ENCODE peak calls at places on chromosome 16, in six cellular contexts. Z, K, Q, S, G and O are unnamed samples.

GRCh38 chr16:66959645-66960177 is 1.4 kb upstream of the CES3 start:
- DNase-seq in Z (peak; percentile 75), K (no peak), Q (no peak), S (no peak), G (no peak), O (no peak)

GRCh38 chr16:35391328-35391727 is 1931.9 kb downstream of the TP53TG3F start:
- DNase-seq in Z (peak; percentile 9), K (peak; percentile 30), Q (peak; percentile 15), S (peak; percentile 7), G (no peak), O (no peak)

GRCh38 chr16:6949240-6949639 is 383.4 kb upstream of the RBFOX1 start:
- DNase-seq in Z (no peak), K (no peak), Q (no peak), S (no peak), G (no peak), O (no peak)

GRCh38 chr16:87006789-87007745 is 310.1 kb downstream of the C16orf95 start:
- DNase-seq in Z (no peak), K (no peak), Q (no peak), S (peak; percentile 98), G (no peak), O (no peak)

GRCh38 chr16:71893888-71894228 is 1.5 kb upstream of the IST1 start:
- DNase-seq in Z (no peak), K (no peak), Q (no peak), S (no peak), G (no peak), O (no peak)

GRCh38 chr16:67438098-67438791 is 7.3 kb downstream of the HSD11B2 start:
- DNase-seq in Z (no peak), K (no peak), Q (no peak), S (no peak), G (no peak), O (no peak)

GRCh38 chr16:11903906-11904305 is 11.8 kb downstream of the GSPT1 start:
- DNase-seq in Z (no peak), K (no peak), Q (no peak), S (no peak), G (no peak), O (no peak)

GRCh38 chr16:57720142-57720575 is 15.4 kb upstream of the KATNB1 start:
- DNase-seq in Z (peak; percentile 5), K (peak; percentile 79), Q (peak; percentile 57), S (peak; percentile 43), G (no peak), O (peak; percentile 24)

GRCh38 chr16:35492225-35492624 is 2032.8 kb downstream of the TP53TG3F start:
- DNase-seq in Z (peak; percentile 57), K (no peak), Q (no peak), S (no peak), G (no peak), O (no peak)

GRCh38 chr16:28186752-28187151 is 25.0 kb downstream of the XPO6 start:
- DNase-seq in Z (no peak), K (peak; percentile 37), Q (no peak), S (peak; percentile 55), G (no peak), O (no peak)

GRCh38 chr16:843771-844170 is 43.2 kb upstream of the GNG13 start:
- DNase-seq in Z (no peak), K (no peak), Q (no peak), S (no peak), G (no peak), O (no peak)

GRCh38 chr16:56263711-56264608 is 72.7 kb downstream of the GNAO1 start:
- DNase-seq in Z (peak; percentile 23), K (no peak), Q (no peak), S (no peak), G (no peak), O (no peak)

GRCh38 chr16:28210979-28211505 is 723 bp downstream of the XPO6 start:
- DNase-seq in Z (peak; percentile 26), K (peak; percentile 72), Q (peak; percentile 59), S (peak; percentile 79), G (peak; percentile 62), O (peak; percentile 39)

GRCh38 chr16:64094170-64094960 is 1027.5 kb downstream of the CDH11 start:
- DNase-seq in Z (no peak), K (no peak), Q (no peak), S (peak; percentile 22), G (no peak), O (no peak)

GRCh38 chr16:4091638-4092037 is 24.6 kb downstream of the ADCY9 start:
- DNase-seq in Z (no peak), K (no peak), Q (no peak), S (no peak), G (no peak), O (no peak)

GRCh38 chr16:73068546-73069401 is 20.8 kb upstream of the ZFHX3 start:
- DNase-seq in Z (no peak), K (no peak), Q (peak; percentile 71), S (peak; percentile 95), G (no peak), O (no peak)

GRCh38 chr16:51152691-51153261 is 1.7 kb upstream of the SALL1 start:
- DNase-seq in Z (no peak), K (no peak), Q (no peak), S (no peak), G (no peak), O (no peak)

GRCh38 chr16:17510532-17510931 is 39.8 kb upstream of the XYLT1 start:
- DNase-seq in Z (no peak), K (no peak), Q (no peak), S (no peak), G (no peak), O (no peak)

GRCh38 chr16:72400257-72401078 is 228.5 kb upstream of the PMFBP1 start:
- DNase-seq in Z (peak; percentile 70), K (peak; percentile 54), Q (peak; percentile 49), S (peak; percentile 74), G (peak; percentile 39), O (peak; percentile 0)

GRCh38 chr16:9047689-9048301 is 43.6 kb upstream of the HAPSTR1 start:
- DNase-seq in Z (no peak), K (peak; percentile 48), Q (peak; percentile 92), S (peak; percentile 100), G (no peak), O (peak; percentile 7)

GRCh38 chr16:54422569-54422978 is 136.0 kb upstream of the IRX3 start:
- DNase-seq in Z (no peak), K (no peak), Q (no peak), S (no peak), G (no peak), O (no peak)

GRCh38 chr16:11497329-11497805 is 89.4 kb downstream of the LITAF start:
- DNase-seq in Z (peak; percentile 74), K (peak; percentile 25), Q (peak; percentile 80), S (peak; percentile 89), G (no peak), O (no peak)

GRCh38 chr16:31764103-31764502 is 109.5 kb upstream of the ZNF267 start:
- DNase-seq in Z (no peak), K (no peak), Q (no peak), S (no peak), G (no peak), O (no peak)

GRCh38 chr16:17470871-17471744 is at the start of gene XYLT1:
- DNase-seq in Z (no peak), K (peak; percentile 53), Q (no peak), S (peak; percentile 93), G (peak; percentile 66), O (no peak)

GRCh38 chr16:70573451-70574121 is 50.0 kb downstream of the SF3B3 start:
- DNase-seq in Z (no peak), K (no peak), Q (peak; percentile 56), S (peak; percentile 88), G (no peak), O (no peak)

GRCh38 chr16:87434146-87434667 is 42.1 kb downstream of the MAP1LC3B start:
- DNase-seq in Z (no peak), K (no peak), Q (no peak), S (no peak), G (no peak), O (no peak)